ENCODE peak calls at places on chromosomes 7 and 10, in six cellular contexts. G, M, F, I, T and B are unnamed samples.

GRCh38 chr10:13913890-13914289 is 327.1 kb downstream of the PRPF18 start:
- DNase-seq in G (no peak), M (no peak), T (no peak), I (no peak), F (no peak), B (no peak)

GRCh38 chr7:96995406-96996110 is 9.8 kb upstream of the DLX6 start:
- DNase-seq in G (peak), T (no peak), F (no peak), I (no peak), M (no peak), B (no peak)

GRCh38 chr10:16520900-16521299 is 779 bp downstream of the C1QL3 start:
- DNase-seq in I (no peak), F (peak), T (no peak), G (no peak), M (no peak), B (peak)

GRCh38 chr7:155774947-155775346 is 37.3 kb downstream of the SHH start:
- DNase-seq in M (no peak), T (no peak), F (no peak), I (no peak), G (no peak), B (no peak)

GRCh38 chr10:103480521-103480920 is 1.5 kb upstream of the CALHM3 start:
- DNase-seq in F (no peak), T (no peak), G (no peak), I (no peak), M (peak), B (no peak)

GRCh38 chr7:33733865-33734650 is 171.3 kb upstream of the BMPER start:
- DNase-seq in T (no peak), I (no peak), G (no peak), M (peak), F (peak), B (no peak)

GRCh38 chr10:32949221-32949678 is 8.8 kb downstream of the ITGB1 start:
- DNase-seq in G (no peak), M (no peak), I (no peak), F (no peak), T (no peak), B (no peak)

GRCh38 chr7:138431517-138431916 is 28.5 kb upstream of the TRIM24 start:
- DNase-seq in F (no peak), T (no peak), I (no peak), G (no peak), M (no peak), B (peak)

GRCh38 chr7:133561361-133561760 is 308.5 kb downstream of the EXOC4 start:
- DNase-seq in T (no peak), F (no peak), M (no peak), G (no peak), I (no peak), B (no peak)

GRCh38 chr10:62960416-62960815 is 144.2 kb upstream of the EGR2 start:
- DNase-seq in M (no peak), T (no peak), F (no peak), G (no peak), I (no peak), B (no peak)

GRCh38 chr10:24916365-24916764 is 36.0 kb downstream of the PRTFDC1 start:
- DNase-seq in M (no peak), G (no peak), F (no peak), T (no peak), I (no peak), B (no peak)

GRCh38 chr7:50488379-50488778 is 38.2 kb upstream of the FIGNL1 start:
- DNase-seq in M (no peak), T (no peak), G (no peak), I (no peak), F (no peak), B (no peak)

GRCh38 chr10:133166504-133166827 is 6.4 kb downstream of the KNDC1 start:
- DNase-seq in F (no peak), I (no peak), M (no peak), G (no peak), T (peak), B (no peak)

GRCh38 chr7:117110480-117111315 is 157.4 kb downstream of the ST7 start:
- DNase-seq in M (no peak), G (no peak), T (no peak), F (no peak), I (no peak), B (no peak)

GRCh38 chr7:21550076-21550475 is 7.2 kb downstream of the DNAH11 start:
- DNase-seq in M (no peak), T (no peak), I (no peak), F (no peak), G (no peak), B (no peak)

GRCh38 chr7:37287093-37287492 is 161.6 kb downstream of the ELMO1 start:
- DNase-seq in T (no peak), F (no peak), I (no peak), M (no peak), G (no peak), B (no peak)

GRCh38 chr10:93208717-93209464 is 135.2 kb downstream of the CYP26A1 start:
- DNase-seq in I (no peak), F (no peak), G (peak), M (no peak), T (peak), B (peak)

GRCh38 chr7:74606101-74606908 is 51.2 kb upstream of the GTF2I start:
- DNase-seq in F (peak), M (peak), G (no peak), I (peak), T (no peak), B (no peak)

GRCh38 chr10:80474597-80474910 is 20.4 kb downstream of the TSPAN14 start:
- DNase-seq in G (no peak), I (no peak), F (no peak), M (no peak), T (no peak), B (no peak)

GRCh38 chr7:27212587-27213149 is 12.8 kb upstream of the HOXA13 start:
- DNase-seq in I (no peak), M (no peak), T (no peak), G (no peak), F (no peak), B (no peak)

GRCh38 chr10:132387723-132388210 is 9.2 kb upstream of the PWWP2B start:
- DNase-seq in F (peak), M (peak), I (peak), G (no peak), T (peak), B (peak)

GRCh38 chr10:48589266-48589665 is 15.6 kb downstream of the ARHGAP22 start:
- DNase-seq in M (no peak), I (no peak), G (no peak), T (no peak), F (no peak), B (no peak)

GRCh38 chr7:155533120-155533826 is 13.1 kb downstream of the CNPY1 start:
- DNase-seq in F (peak), G (no peak), M (no peak), I (no peak), T (no peak), B (no peak)

GRCh38 chr10:71193516-71193915 is 18.9 kb upstream of the UNC5B start:
- DNase-seq in T (no peak), F (no peak), I (no peak), M (no peak), G (no peak), B (no peak)

GRCh38 chr7:78601728-78602127 is 803.2 kb downstream of the PHTF2 start:
- DNase-seq in T (no peak), I (no peak), M (no peak), F (no peak), G (no peak), B (no peak)

GRCh38 chr10:46547881-46548780 is 8.3 kb downstream of the GPRIN2 start:
- DNase-seq in G (no peak), T (no peak), M (peak), I (peak), F (peak), B (no peak)

GRCh38 chr10:36669615-36670325 is 455.6 kb upstream of the ANKRD30A start:
- DNase-seq in G (no peak), M (no peak), F (no peak), T (no peak), I (no peak), B (no peak)

GRCh38 chr7:46738165-46738564 is 817.1 kb upstream of the IGFBP3 start:
- DNase-seq in T (no peak), F (no peak), M (no peak), I (no peak), G (no peak), B (no peak)

GRCh38 chr7:14210075-14210474 is 220.6 kb upstream of the ETV1 start:
- DNase-seq in T (no peak), I (no peak), G (no peak), F (no peak), M (no peak), B (no peak)

GRCh38 chr10:31031205-31031665 is 430 bp downstream of the ZNF438 start:
- DNase-seq in I (no peak), M (no peak), F (no peak), G (no peak), T (no peak), B (no peak)

GRCh38 chr7:48101352-48101751 is 12.3 kb downstream of the UPP1 start:
- DNase-seq in I (no peak), T (no peak), M (no peak), G (peak), F (no peak), B (no peak)

GRCh38 chr10:103679096-103679790 is 176.1 kb downstream of the SH3PXD2A start:
- DNase-seq in T (no peak), M (no peak), G (no peak), I (no peak), F (no peak), B (no peak)

GRCh38 chr7:37908221-37908788 is 8.3 kb downstream of the SFRP4 start:
- DNase-seq in I (no peak), G (no peak), F (no peak), M (no peak), T (no peak), B (no peak)

GRCh38 chr7:132571970-132572369 is 4.3 kb downstream of the PLXNA4 start:
- DNase-seq in F (no peak), M (no peak), I (no peak), T (no peak), G (no peak), B (no peak)

GRCh38 chr10:73910764-73911552 is at the start of gene PLAU:
- DNase-seq in T (no peak), M (peak), G (no peak), F (peak), I (peak), B (no peak)

GRCh38 chr10:13346280-13346819 is 1.7 kb downstream of the SEPHS1 start:
- DNase-seq in T (no peak), F (no peak), G (no peak), I (no peak), M (no peak), B (no peak)

GRCh38 chr7:837001-837400 is 4.7 kb downstream of the SUN1 start:
- DNase-seq in F (peak), G (no peak), I (no peak), M (no peak), T (no peak), B (no peak)

GRCh38 chr7:841943-842342 is 9.7 kb downstream of the SUN1 start:
- DNase-seq in I (no peak), M (no peak), G (no peak), T (no peak), F (peak), B (no peak)

GRCh38 chr7:843230-843629 is 11.0 kb downstream of the SUN1 start:
- DNase-seq in G (no peak), T (no peak), F (peak), M (no peak), I (no peak), B (no peak)

GRCh38 chr7:842436-843031 is 10.3 kb downstream of the SUN1 start:
- DNase-seq in I (no peak), M (no peak), T (no peak), G (no peak), F (peak), B (no peak)

DNA sequence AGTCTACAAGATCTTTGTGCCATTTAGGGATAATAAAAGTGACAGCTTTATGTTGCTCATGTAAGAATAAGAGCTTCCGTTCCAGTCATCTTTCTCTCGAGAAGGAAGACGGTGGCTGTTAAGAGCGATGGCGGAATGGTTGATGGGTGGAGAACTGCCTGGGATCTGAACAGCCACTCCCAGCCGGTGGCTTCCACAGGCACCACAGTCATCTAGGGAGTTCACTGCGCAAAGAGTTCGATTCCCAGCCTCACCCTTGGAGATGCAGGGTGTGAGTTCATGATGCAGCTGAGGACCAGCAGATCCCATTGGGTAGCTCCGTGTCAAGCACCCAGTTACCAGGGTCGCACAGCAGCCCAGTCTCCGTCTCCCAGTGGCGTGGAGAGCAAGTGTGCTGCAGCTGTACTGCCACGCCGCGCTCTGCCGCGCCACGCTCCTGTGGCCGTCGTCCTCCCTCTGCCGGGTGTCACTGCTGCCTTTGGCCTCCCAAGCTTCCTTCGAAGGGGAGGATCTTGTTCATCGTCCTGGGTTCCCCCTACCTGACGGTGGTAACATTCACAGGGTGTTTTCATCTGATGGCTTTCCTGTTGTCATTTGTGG is 7.8 kb downstream of the SUN1 start:
- DNase-seq in I (no peak), F (peak), G (no peak), M (no peak), T (no peak), B (no peak)
- TF ChIP-seq POLR2A in I (no peak), F (no peak), G (no peak), M (no peak), T (no peak), B (no peak)

GRCh38 chr10:88880287-88881094 is 446 bp downstream of the STAMBPL1 start:
- DNase-seq in T (peak), F (peak), M (peak), I (peak), G (peak), B (peak)
- TF ChIP-seq POLR2A in T (no peak), F (peak), M (peak), I (no peak), G (peak), B (peak)

DNA sequence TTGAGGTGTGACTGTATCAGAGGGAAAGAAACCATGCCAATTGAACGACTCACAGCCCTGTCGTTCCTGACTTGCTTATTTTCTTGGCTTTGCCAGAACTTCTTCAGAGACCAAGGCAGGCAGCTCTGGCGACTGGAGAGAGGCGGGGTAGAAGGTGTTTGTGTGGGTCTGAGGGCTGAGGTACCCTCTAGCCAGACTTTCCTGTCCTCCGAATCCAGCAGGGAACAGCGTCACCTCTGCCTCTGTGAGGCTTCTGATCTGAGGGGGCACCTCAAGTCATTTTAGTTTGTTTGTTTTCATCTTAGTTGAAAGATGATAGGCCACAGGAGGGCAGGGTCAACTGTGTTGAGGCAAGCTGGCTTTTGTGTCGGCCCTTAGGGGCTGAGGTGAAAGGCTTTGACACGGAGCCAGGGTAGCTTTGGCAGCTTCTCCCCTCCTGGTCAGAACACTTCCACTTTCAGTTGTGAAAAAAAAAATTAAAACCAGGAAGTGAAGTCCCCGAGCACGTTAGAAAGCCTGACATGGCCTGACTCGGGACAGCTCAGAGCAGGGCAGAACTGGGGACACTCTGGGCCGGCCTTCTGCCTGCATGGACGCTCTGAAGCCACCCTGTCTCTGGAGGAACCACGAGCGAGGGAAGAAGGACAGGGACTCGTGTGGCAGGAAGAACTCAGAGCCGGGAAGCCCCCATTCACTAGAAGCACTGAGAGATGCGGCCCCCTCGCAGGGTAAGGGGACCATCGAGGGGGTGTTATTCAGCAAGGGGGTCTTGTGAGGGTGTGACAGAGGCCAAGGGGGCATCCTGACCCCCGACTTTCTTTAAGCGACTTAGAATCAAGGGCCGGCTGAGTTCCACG is 2.0 kb downstream of the ACSL5 start:
- DNase-seq in G (no peak), T (peak), M (peak), I (peak), F (peak), B (peak)
- TF ChIP-seq POLR2A in G (no peak), T (no peak), M (peak), I (no peak), F (no peak), B (peak)

DNA sequence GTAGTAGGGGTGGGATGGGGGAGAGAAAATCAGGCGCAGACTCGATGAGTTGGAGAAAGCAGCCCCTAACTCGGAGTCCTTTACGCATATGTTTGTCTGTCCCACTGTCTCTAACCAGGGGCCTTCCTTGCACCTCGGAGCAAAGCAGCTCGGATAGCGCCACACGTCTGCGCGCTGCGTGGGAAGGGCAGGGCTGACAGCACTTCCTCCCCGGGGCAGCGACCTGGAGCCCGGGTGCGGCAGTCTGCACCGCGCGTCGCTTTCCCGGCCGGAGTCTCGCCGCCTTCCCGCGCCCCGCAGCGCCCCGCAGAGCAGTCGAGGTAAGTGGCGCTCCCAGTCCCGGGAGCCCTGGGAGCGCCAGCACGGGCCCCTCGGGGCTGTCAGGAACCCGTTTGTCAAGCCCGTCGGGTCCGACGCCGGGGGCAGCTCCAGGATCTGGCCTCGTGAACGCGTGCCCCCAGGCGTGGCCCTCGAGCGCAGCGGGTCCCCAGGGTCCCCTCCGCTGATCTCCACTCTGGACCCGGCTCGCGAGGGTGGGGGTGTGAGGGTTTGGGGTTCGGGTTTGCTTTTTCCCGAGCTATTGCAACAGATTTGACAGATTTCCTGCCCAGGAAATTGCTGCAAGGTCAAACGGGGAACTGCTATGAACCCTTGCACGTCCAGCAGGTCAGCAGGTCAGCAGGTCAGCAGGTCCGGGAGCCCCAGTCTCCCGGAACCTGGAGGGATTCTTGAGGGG is 561 bp downstream of the APBB1IP start:
- DNase-seq in G (peak), M (peak), T (no peak), F (peak), I (peak), B (peak)
- TF ChIP-seq POLR2A in G (no peak), M (no peak), T (no peak), F (no peak), I (no peak), B (no peak)

GRCh38 chr10:79405995-79406515 is 39.4 kb downstream of the ZCCHC24 start:
- DNase-seq in M (no peak), G (no peak), T (no peak), I (no peak), F (no peak), B (no peak)

GRCh38 chr10:79409038-79410035 is 36.1 kb downstream of the ZCCHC24 start:
- DNase-seq in G (no peak), M (no peak), T (peak), I (peak), F (peak), B (no peak)

GRCh38 chr10:79406683-79407396 is 38.6 kb downstream of the ZCCHC24 start:
- DNase-seq in M (no peak), I (peak), T (peak), F (peak), G (no peak), B (no peak)

GRCh38 chr10:79407397-79407796 is 38.0 kb downstream of the ZCCHC24 start:
- DNase-seq in T (peak), I (peak), M (no peak), F (peak), G (no peak), B (no peak)

DNA sequence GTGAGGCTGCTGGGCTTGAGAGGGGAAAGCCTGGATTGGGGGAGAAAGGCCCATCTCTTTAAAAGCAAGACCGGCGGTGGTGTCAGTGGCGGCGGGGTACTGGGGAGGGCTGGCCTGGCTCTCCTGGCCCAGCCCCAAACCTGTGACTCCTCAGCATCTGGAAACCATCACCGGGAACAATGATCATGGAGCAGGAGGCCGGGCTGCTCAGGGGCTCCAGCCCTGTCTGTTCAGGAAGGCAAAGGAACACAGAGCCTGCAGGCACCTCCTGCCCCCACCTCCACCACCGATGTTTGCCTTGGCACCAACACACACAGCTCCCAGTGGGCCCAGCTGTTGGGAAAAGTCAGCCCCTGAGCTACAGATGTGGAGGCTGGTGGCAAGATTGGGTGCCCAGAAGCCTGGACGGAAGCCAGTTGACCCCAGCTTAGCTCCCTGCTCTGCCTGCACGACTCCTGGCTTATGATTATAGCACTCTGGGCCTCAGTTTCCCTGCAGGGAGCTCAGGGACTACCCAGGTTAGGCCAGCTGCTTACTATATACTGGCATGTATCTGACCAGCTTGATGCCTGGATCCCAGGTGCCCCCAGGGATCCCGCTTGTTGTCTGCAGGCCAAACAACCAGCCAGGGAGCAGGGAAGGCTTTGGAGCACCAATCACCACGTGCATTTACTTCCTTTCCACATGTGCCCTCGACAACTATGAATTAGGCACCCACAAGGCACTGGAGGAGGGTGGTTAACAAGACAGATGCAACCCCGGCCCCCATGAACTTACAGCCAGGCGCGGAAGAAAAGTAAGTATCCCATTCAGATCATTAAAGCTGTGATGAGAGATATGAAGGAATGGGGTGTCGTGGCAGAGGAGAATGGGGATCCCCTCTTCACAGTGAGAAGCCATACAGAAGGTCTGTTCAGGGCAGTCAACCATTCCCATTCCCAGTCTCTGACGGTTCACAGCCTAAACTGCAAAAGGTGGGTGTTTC is 37.3 kb downstream of the ZCCHC24 start:
- DNase-seq in M (no peak), F (peak), T (peak), I (peak), G (no peak), B (no peak)
- TF ChIP-seq POLR2A in M (no peak), F (no peak), T (no peak), I (no peak), G (no peak), B (no peak)

GRCh38 chr7:105875505-105875904 is 894 bp downstream of the ATXN7L1 start:
- DNase-seq in I (no peak), G (no peak), F (no peak), T (no peak), M (no peak), B (no peak)
- TF ChIP-seq POLR2A in I (no peak), G (no peak), F (no peak), T (no peak), M (no peak), B (no peak)